ENCODE peak calls at places on chromosomes 5 and 9, in seven cellular contexts. V is caudate nucleus; W is naive thymus-derived CD8-positive, alpha-beta T cell; T is frontal cortex; D is activated CD8-positive, alpha-beta memory T cell treated with anti-CD3 and anti-CD28 coated beads, Interleukin-2, amount 50 U/mL, for 48 hours; Q is cardiac fibroblast; I is activated naive CD4-positive, alpha-beta T cell treated with anti-CD3 and anti-CD28 coated beads, Interleukin-2, amount 10 ng/mL, durations not matched to agents 7 days and 5 days. R is an unnamed sample.
A peak's percentile ranks its signal among the peaks of the same experiment; 100 is the strongest.

GRCh38 chr9:81787747-81788632 is 98.6 kb upstream of the TLE1 start:
- DNase-seq in V (no peak), W (no peak), T (no peak), D (no peak), Q (peak; percentile 97), I (no peak), R (no peak)

GRCh38 chr9:100267211-100267610 is 85.5 kb downstream of the TEX10 start:
- DNase-seq in V (no peak), W (no peak), T (no peak), D (no peak), Q (no peak), I (no peak), R (no peak)

GRCh38 chr5:140468188-140468587 is 66.6 kb downstream of the ANKHD1 start:
- DNase-seq in V (no peak), W (no peak), T (no peak), D (no peak), Q (peak; percentile 26), I (no peak), R (no peak)

GRCh38 chr5:159419567-159419966 is 89.3 kb upstream of the IL12B start:
- DNase-seq in V (no peak), W (no peak), T (no peak), D (no peak), Q (no peak), I (no peak), R (no peak)

GRCh38 chr5:153632748-153633290 is 142.3 kb downstream of the GRIA1 start:
- DNase-seq in V (no peak), W (no peak), T (no peak), D (no peak), Q (peak; percentile 9), I (no peak), R (no peak)

GRCh38 chr5:137040641-137041340 is 458.3 kb downstream of the SPOCK1 start:
- DNase-seq in V (no peak), W (no peak), T (no peak), D (no peak), Q (no peak), I (no peak), R (no peak)

GRCh38 chr9:76709020-76709419 is 55.2 kb upstream of the PCA3 start:
- DNase-seq in V (no peak), W (no peak), T (no peak), D (no peak), Q (no peak), I (no peak), R (no peak)

GRCh38 chr5:148455055-148455675 is 71.4 kb downstream of the FBXO38 start:
- DNase-seq in V (no peak), W (no peak), T (no peak), D (no peak), Q (peak; percentile 37), I (no peak), R (no peak)

GRCh38 chr5:112847306-112847705 is 13.8 kb upstream of the SRP19 start:
- DNase-seq in V (no peak), W (no peak), T (no peak), D (no peak), Q (no peak), I (no peak), R (no peak)

GRCh38 chr9:101587644-101588043 is 7.1 kb downstream of the PPP3R2 start:
- DNase-seq in V (no peak), W (no peak), T (no peak), D (no peak), Q (no peak), I (no peak), R (no peak)

GRCh38 chr5:162227075-162227474 is 159.5 kb downstream of the GABRG2 start:
- DNase-seq in V (no peak), W (no peak), T (no peak), D (no peak), Q (no peak), I (no peak), R (no peak)

GRCh38 chr9:134396825-134397224 is 70.6 kb downstream of the RXRA start:
- DNase-seq in V (no peak), W (peak; percentile 55), T (no peak), D (peak; percentile 72), Q (peak; percentile 24), I (peak; percentile 69), R (peak; percentile 77)

GRCh38 chr9:90612957-90613356 is 29.7 kb downstream of the DIRAS2 start:
- DNase-seq in V (no peak), W (no peak), T (no peak), D (no peak), Q (no peak), I (no peak), R (no peak)

GRCh38 chr9:84111726-84112125 is 131.1 kb downstream of the RMI1 start:
- DNase-seq in V (no peak), W (no peak), T (no peak), D (no peak), Q (peak; percentile 22), I (no peak), R (no peak)

GRCh38 chr5:178211095-178212048 is 7.0 kb downstream of the HNRNPAB start:
- DNase-seq in V (no peak), W (no peak), T (no peak), D (peak; percentile 60), Q (no peak), I (no peak), R (no peak)

GRCh38 chr9:27701664-27702063 is 128.4 kb upstream of the C9orf72 start:
- DNase-seq in V (no peak), W (no peak), T (no peak), D (no peak), Q (peak; percentile 15), I (no peak), R (no peak)

GRCh38 chr5:172276214-172276613 is 7.3 kb downstream of the UBTD2 start:
- DNase-seq in V (no peak), W (no peak), T (no peak), D (no peak), Q (peak; percentile 27), I (no peak), R (no peak)

GRCh38 chr9:98867434-98868168 is 60.1 kb downstream of the GALNT12 start:
- DNase-seq in V (no peak), W (no peak), T (no peak), D (no peak), Q (peak; percentile 95), I (no peak), R (no peak)

GRCh38 chr5:16140944-16141343 is 38.6 kb downstream of the MARCHF11 start:
- DNase-seq in V (no peak), W (no peak), T (no peak), D (no peak), Q (no peak), I (no peak), R (peak; percentile 45)

GRCh38 chr9:115042781-115043509 is 75.0 kb downstream of the TNC start:
- DNase-seq in V (no peak), W (no peak), T (no peak), D (no peak), Q (no peak), I (no peak), R (no peak)

GRCh38 chr5:147522435-147522834 is 12.6 kb upstream of the DPYSL3 start:
- DNase-seq in V (no peak), W (no peak), T (no peak), D (no peak), Q (no peak), I (no peak), R (no peak)

R was measured in DND-41.